ENCODE peak calls at places on chromosomes 4 and X, in eight cellular contexts. P, Y, O, L, U, Z, T and N are unnamed samples.

GRCh38 chr4:82614868-82615449 is 53.2 kb upstream of the TMEM150C start:
- DNase-seq in P (no peak), Y (no peak), O (no peak), L (no peak), U (no peak), Z (peak), T (no peak), N (no peak)

GRCh38 chrX:97168646-97169045 is 284.9 kb downstream of the RPA4 start:
- DNase-seq in P (no peak), Y (no peak), O (no peak), L (no peak), U (no peak), Z (no peak), T (no peak), N (no peak)

GRCh38 chr4:26509681-26510333 is 19.5 kb upstream of the CCKAR start:
- DNase-seq in P (no peak), Y (no peak), O (no peak), L (no peak), U (no peak), Z (no peak), T (no peak), N (no peak)

GRCh38 chrX:154298312-154298711 is 2.7 kb downstream of the TKTL1 start:
- DNase-seq in P (no peak), Y (no peak), O (no peak), L (no peak), U (peak), Z (no peak), T (no peak), N (no peak)

GRCh38 chrX:139932077-139932900 is 564 bp downstream of the ATP11C start:
- DNase-seq in P (no peak), Y (peak), O (peak), L (peak), U (peak), Z (no peak), T (peak), N (peak)

GRCh38 chrX:7100022-7100421 is 47.5 kb upstream of the STS start:
- DNase-seq in P (no peak), Y (no peak), O (no peak), L (no peak), U (no peak), Z (no peak), T (no peak), N (no peak)

GRCh38 chrX:45309096-45309495 is 108.4 kb upstream of the DIPK2B start:
- DNase-seq in P (no peak), Y (no peak), O (no peak), L (no peak), U (no peak), Z (peak), T (no peak), N (no peak)

GRCh38 chr4:122099896-122100295 is 52.2 kb upstream of the BLTP1 start:
- DNase-seq in P (no peak), Y (no peak), O (no peak), L (no peak), U (no peak), Z (peak), T (no peak), N (no peak)

GRCh38 chr4:44493924-44494323 is 45.3 kb upstream of the KCTD8 start:
- DNase-seq in P (no peak), Y (peak), O (peak), L (peak), U (no peak), Z (peak), T (no peak), N (no peak)

GRCh38 chr4:108029321-108029720 is 39.6 kb downstream of the HADH start:
- DNase-seq in P (no peak), Y (no peak), O (no peak), L (no peak), U (no peak), Z (no peak), T (no peak), N (no peak)

GRCh38 chr4:135775909-135776308 is 1574.3 kb upstream of the PABPC4L start:
- DNase-seq in P (no peak), Y (no peak), O (no peak), L (no peak), U (no peak), Z (no peak), T (no peak), N (no peak)

GRCh38 chrX:49915352-49916222 is 6.8 kb upstream of the CLCN5 start:
- DNase-seq in P (no peak), Y (peak), O (peak), L (peak), U (no peak), Z (peak), T (peak), N (no peak)

GRCh38 chrX:72026341-72027023 is 105.2 kb downstream of the RTL5 start:
- DNase-seq in P (no peak), Y (no peak), O (no peak), L (no peak), U (no peak), Z (peak), T (no peak), N (peak)

GRCh38 chr4:83961575-83961974 is 425.7 kb downstream of the GPAT3 start:
- DNase-seq in P (no peak), Y (peak), O (no peak), L (no peak), U (no peak), Z (peak), T (no peak), N (no peak)

GRCh38 chr4:173752610-173753009 is 222.6 kb upstream of the HAND2 start:
- DNase-seq in P (no peak), Y (peak), O (no peak), L (no peak), U (no peak), Z (peak), T (no peak), N (no peak)
- TF ChIP-seq CTCF in P (no peak), Y (no peak), O (peak), L (peak), U (no peak), Z (peak), T (no peak), N (peak)

DNA sequence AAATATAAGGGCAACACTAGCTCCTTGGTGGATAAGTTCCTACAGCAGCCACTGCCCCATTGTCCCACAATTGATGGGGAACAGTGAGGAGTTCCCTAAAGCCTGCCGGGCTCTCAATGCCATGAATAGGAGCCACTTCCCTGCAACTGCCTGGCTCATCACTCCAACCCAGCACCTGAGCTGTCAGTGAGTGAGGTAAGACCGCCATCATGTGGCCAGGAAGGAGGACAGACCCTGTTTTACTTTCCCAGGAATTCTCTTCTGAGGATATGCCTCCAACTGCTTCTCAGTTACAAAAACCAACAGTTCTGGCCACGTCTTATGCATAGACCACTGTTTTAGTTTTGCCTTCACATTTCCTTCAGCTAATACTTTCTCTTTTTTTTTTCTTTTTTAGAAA is 45.5 kb downstream of the SRPX start:
- DNase-seq in P (no peak), Y (peak), O (peak), L (peak), U (peak), Z (no peak), T (no peak), N (no peak)
- TF ChIP-seq CTCF in P (no peak), Y (peak), O (peak), L (peak), U (peak), Z (peak), T (peak), N (peak)

DNA sequence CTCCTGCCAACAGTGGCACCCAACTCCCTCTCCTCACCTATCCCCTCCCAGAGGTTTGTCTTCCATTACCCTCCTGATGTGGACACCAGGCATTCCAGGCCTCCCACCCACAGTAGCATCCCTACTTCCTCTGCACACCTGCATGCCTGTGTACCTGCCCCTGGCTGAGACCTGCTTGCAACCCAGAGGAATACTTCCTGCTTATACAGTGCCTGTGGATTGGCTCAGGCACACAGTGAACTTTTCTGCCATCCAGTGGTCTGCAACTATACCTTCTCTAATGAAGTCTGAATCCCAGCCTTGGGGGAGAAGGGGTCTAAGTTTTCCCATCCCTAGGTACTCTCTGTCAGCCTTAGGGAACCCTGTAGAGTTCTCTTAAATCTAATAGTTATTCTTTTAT is 169.9 kb downstream of the IQCM start:
- DNase-seq in P (no peak), Y (no peak), O (no peak), L (peak), U (no peak), Z (no peak), T (no peak), N (no peak)
- TF ChIP-seq CTCF in P (no peak), Y (no peak), O (no peak), L (no peak), U (no peak), Z (no peak), T (no peak), N (no peak)

GRCh38 chr4:163679189-163679588 is 184.7 kb downstream of the TMA16 start:
- DNase-seq in P (no peak), Y (peak), O (peak), L (peak), U (no peak), Z (peak), T (no peak), N (no peak)
- TF ChIP-seq CTCF in P (no peak), Y (peak), O (peak), L (peak), U (no peak), Z (peak), T (no peak), N (peak)

DNA sequence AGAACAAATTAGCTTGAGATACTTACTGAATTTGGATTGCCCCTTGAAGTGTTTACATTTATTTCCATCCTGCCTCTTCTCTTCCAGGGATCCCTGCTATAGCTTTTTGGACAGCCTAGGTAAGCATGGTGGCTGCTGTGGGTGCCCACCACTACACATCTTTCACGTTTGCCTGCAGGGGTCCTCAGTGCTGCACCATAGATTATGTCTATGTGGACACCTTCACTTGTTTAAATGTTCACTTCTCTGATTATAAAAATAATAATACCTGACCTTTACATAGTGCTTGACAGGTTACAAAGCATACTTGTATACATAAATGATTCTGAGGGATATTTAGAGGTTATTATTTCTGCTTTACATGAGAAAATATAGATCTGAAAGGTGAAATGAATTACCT is 67.9 kb upstream of the SLC4A4 start:
- DNase-seq in P (no peak), Y (peak), O (peak), L (peak), U (no peak), Z (peak), T (no peak), N (no peak)
- TF ChIP-seq CTCF in P (no peak), Y (peak), O (peak), L (peak), U (peak), Z (peak), T (no peak), N (peak)

GRCh38 chr4:53313510-53313909 is 52.4 kb downstream of the SCFD2 start:
- DNase-seq in P (no peak), Y (peak), O (peak), L (peak), U (no peak), Z (peak), T (no peak), N (no peak)
- TF ChIP-seq CTCF in P (no peak), Y (peak), O (peak), L (peak), U (no peak), Z (no peak), T (no peak), N (peak)

GRCh38 chr4:54840430-54840829 is 182.7 kb downstream of the KIT start:
- DNase-seq in P (no peak), Y (no peak), O (no peak), L (no peak), U (no peak), Z (no peak), T (no peak), N (no peak)
- TF ChIP-seq CTCF in P (no peak), Y (no peak), O (no peak), L (no peak), U (no peak), Z (no peak), T (no peak), N (no peak)

DNA sequence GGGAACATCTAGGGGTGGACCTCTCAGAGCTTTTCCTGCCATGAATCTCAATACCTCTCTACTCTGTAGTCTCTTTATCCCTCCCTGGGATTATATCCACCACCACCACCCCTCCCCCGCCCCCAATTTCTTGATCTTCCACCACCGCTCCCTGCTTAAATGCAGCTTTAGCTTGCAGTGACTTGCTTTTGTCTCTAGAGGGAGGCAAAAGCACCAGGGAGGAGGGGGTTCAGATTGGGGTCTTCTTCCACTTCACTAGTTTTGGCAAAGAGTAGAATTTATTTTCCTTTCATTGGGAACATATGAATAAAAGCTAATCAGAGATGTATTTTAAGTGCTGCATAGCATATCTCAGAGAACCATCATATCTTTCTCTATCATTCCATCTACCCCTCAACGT is 5.5 kb downstream of the ARHGAP36 start:
- DNase-seq in P (no peak), Y (no peak), O (peak), L (no peak), U (no peak), Z (no peak), T (no peak), N (no peak)
- TF ChIP-seq CTCF in P (no peak), Y (no peak), O (peak), L (no peak), U (no peak), Z (peak), T (no peak), N (peak)

DNA sequence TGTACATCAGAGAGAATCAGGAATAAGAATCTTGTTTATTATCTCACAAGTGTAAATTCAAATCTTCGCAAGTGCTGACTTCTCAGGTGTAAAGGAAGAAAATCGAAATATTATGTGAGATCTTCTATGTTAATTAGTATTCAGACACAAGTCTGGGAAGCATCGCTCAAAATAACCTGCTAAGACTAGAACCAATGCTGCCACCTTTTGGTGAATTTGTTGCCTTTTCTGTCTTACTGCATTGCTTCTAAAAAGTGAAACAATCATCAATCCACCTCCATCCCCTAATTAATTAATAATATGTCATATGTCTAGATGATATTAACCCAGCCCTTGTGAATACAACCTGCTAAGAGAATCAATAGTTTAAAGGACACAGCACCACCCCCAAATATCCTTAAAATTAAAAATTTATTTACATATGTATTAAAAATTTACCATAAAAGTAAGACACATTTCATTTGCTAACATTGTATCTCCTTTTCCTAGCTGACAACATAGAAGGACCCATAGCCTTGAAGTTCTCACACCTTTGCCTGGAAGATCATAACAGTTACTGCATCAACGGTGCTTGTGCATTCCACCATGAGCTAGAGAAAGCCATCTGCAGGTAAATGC is 3.5 kb downstream of the EPGN start:
- DNase-seq in P (no peak), Y (peak), O (peak), L (peak), U (no peak), Z (peak), T (no peak), N (no peak)
- TF ChIP-seq CTCF in P (no peak), Y (peak), O (peak), L (peak), U (peak), Z (peak), T (peak), N (peak)

GRCh38 chr4:154345359-154345758 is 146.2 kb downstream of the DCHS2 start:
- DNase-seq in P (no peak), Y (no peak), O (no peak), L (no peak), U (no peak), Z (no peak), T (no peak), N (no peak)

GRCh38 chr4:154349829-154350228 is 141.8 kb downstream of the DCHS2 start:
- DNase-seq in P (no peak), Y (peak), O (no peak), L (peak), U (no peak), Z (no peak), T (no peak), N (no peak)

GRCh38 chr4:154344686-154345085 is 146.9 kb downstream of the DCHS2 start:
- DNase-seq in P (no peak), Y (peak), O (no peak), L (no peak), U (no peak), Z (no peak), T (no peak), N (no peak)

DNA sequence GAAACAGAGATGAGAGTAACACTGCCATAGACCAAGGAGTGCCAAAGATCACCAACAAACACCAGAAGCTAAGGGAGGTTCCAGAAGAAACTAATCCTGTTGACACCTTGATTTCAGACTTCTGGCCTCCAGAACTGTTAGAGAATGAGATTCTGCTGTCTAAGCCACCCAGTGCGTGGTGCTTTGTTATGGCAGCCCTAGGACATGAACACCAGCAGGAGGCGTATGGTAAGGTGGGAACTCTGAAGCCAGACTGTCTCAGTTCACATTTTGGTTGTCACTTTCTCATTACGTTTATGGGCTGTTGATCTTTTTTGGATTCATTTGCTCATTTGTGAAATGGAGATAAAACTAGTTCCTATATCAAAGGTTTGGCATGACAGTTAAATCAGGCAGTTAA is 142.9 kb downstream of the DCHS2 start:
- DNase-seq in P (no peak), Y (no peak), O (no peak), L (no peak), U (no peak), Z (no peak), T (no peak), N (no peak)
- TF ChIP-seq CTCF in P (no peak), Y (no peak), O (no peak), L (no peak), U (no peak), Z (no peak), T (no peak), N (no peak)